ENCODE peak calls at places on chromosome 7, in nine cellular contexts. G is AG09309; U is spleen; C is B cell; I is type B pancreatic cell; M is A673; N is IMR-90; H is adrenal gland; T is CD4-positive, alpha-beta T cell. A is an unnamed sample.

GRCh38 chr7:84824057-84824651 is 362.7 kb downstream of the SEMA3D start:
- DNase-seq in H (no peak), G (no peak), I (no peak), U (no peak), N (no peak), M (no peak), C (no peak), T (no peak), A (no peak)

GRCh38 chr7:129933627-129934026 is 19.1 kb downstream of the UBE2H start:
- DNase-seq in G (no peak), M (no peak), I (no peak), H (no peak), U (no peak), T (no peak), C (no peak), N (no peak), A (no peak)

GRCh38 chr7:1597361-1597760 is 27.5 kb upstream of the PSMG3 start:
- DNase-seq in M (no peak), T (no peak), N (no peak), I (no peak), U (no peak), H (no peak), C (no peak), G (no peak), A (no peak)

GRCh38 chr7:121563177-121563576 is 167.1 kb upstream of the FAM3C start:
- DNase-seq in T (no peak), H (no peak), G (no peak), C (no peak), U (no peak), M (peak), N (no peak), I (no peak), A (no peak)

GRCh38 chr7:1693419-1693990 is 23.4 kb downstream of the ELFN1 start:
- DNase-seq in I (peak), M (no peak), H (no peak), T (no peak), G (no peak), N (no peak), U (peak), C (peak), A (no peak)

GRCh38 chr7:18778594-18778993 is 283.0 kb downstream of the HDAC9 start:
- DNase-seq in M (no peak), H (no peak), U (no peak), I (no peak), T (no peak), C (no peak), N (peak), G (peak), A (no peak)

GRCh38 chr7:111855161-111855841 is 293.0 kb upstream of the IMMP2L start:
- DNase-seq in G (peak), H (peak), N (peak), I (no peak), U (no peak), M (peak), C (no peak), T (no peak), A (peak)

GRCh38 chr7:143210541-143210940 is 11.3 kb upstream of the TAS2R40 start:
- DNase-seq in C (no peak), I (no peak), U (no peak), H (no peak), T (no peak), N (no peak), G (no peak), M (no peak), A (no peak)

GRCh38 chr7:140902305-140902953 is 22.3 kb downstream of the BRAF start:
- DNase-seq in T (no peak), U (no peak), M (no peak), H (no peak), C (no peak), I (no peak), G (no peak), N (no peak), A (no peak)

DNA sequence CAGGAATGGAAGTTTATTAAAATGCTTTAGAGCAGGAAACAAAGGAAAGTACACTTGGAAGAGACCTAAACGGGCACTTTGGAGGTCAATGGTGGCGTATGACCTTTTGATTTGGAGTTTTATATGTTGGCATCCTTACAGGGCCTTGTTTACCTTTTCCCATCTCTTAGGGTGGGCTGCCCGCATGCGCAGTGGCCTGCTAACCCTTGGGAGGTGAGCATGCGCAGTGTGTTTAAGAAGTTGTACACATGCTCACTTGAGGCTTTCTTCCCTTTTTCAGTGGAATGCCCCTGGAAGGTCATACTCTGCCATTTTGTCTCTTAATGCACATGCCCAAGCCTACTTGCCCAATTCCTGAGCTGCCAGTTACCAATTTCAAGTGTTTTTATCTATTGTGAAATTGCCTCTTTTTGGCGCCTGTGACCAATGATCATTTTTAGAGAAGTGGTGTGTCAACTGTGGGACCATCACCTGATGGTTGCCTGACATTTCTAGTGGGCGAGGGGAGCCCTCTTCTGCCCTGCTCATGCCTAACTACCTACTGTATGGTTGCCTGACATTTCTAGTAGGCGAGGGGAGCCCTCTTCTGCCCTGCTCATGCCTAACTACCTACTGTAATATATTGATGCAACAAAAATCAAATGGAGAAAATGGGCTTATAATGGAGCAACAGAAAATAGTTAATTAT is 138.0 kb downstream of the PPP1R9A start:
- DNase-seq in M (peak), U (no peak), H (no peak), I (no peak), N (no peak), C (no peak), T (no peak), G (no peak), A (no peak)
- TF ChIP-seq CTCF in M (peak), U (no peak), H (no peak), I (no peak), N (no peak), C (no peak), T (no peak), G (peak), A (peak)

GRCh38 chr7:44257618-44258422 is 57.0 kb downstream of the YKT6 start:
- DNase-seq in T (peak), C (peak), U (peak), H (peak), N (peak), G (peak), I (no peak), M (peak), A (no peak)
- TF ChIP-seq CTCF in T (no peak), C (no peak), U (peak), H (no peak), N (peak), G (no peak), I (no peak), M (no peak), A (no peak)

GRCh38 chr7:42274052-42274451 is 37.0 kb upstream of the GLI3 start:
- DNase-seq in M (no peak), H (no peak), I (no peak), C (no peak), U (no peak), G (no peak), N (peak), T (no peak), A (no peak)

GRCh38 chr7:42269161-42269560 is 32.2 kb upstream of the GLI3 start:
- DNase-seq in U (no peak), T (no peak), H (no peak), G (no peak), M (peak), N (no peak), I (no peak), C (no peak), A (no peak)

GRCh38 chr7:42278360-42278759 is 41.4 kb upstream of the GLI3 start:
- DNase-seq in I (no peak), G (no peak), N (no peak), H (no peak), M (no peak), T (no peak), C (no peak), U (no peak), A (no peak)

GRCh38 chr7:42272793-42273665 is 36.0 kb upstream of the GLI3 start:
- DNase-seq in T (no peak), N (peak), M (peak), G (peak), U (no peak), H (no peak), I (no peak), C (no peak), A (no peak)
- TF ChIP-seq CTCF in T (no peak), N (peak), M (peak), G (peak), U (no peak), H (no peak), I (peak), C (no peak), A (peak)

GRCh38 chr7:29764227-29764626 is 42.1 kb upstream of the WIPF3 start:
- DNase-seq in H (no peak), I (no peak), T (no peak), N (no peak), C (no peak), G (no peak), M (peak), U (no peak), A (no peak)
- TF ChIP-seq CTCF in H (no peak), I (peak), T (no peak), N (no peak), C (no peak), G (no peak), M (peak), U (no peak), A (no peak)

GRCh38 chr7:137096607-137097006 is 228.2 kb downstream of the CHRM2 start:
- DNase-seq in H (no peak), G (no peak), M (no peak), T (no peak), U (no peak), I (no peak), N (peak), C (no peak), A (no peak)

GRCh38 chr7:137086896-137087295 is 218.4 kb downstream of the CHRM2 start:
- DNase-seq in G (no peak), U (no peak), C (no peak), H (no peak), M (no peak), I (no peak), T (no peak), N (no peak), A (no peak)

GRCh38 chr7:137093198-137093597 is 224.7 kb downstream of the CHRM2 start:
- DNase-seq in U (no peak), H (no peak), G (no peak), I (no peak), C (no peak), N (no peak), T (no peak), M (no peak), A (no peak)

GRCh38 chr7:137097111-137097510 is 228.7 kb downstream of the CHRM2 start:
- DNase-seq in H (no peak), M (no peak), C (no peak), T (no peak), I (no peak), G (no peak), N (peak), U (no peak), A (no peak)

DNA sequence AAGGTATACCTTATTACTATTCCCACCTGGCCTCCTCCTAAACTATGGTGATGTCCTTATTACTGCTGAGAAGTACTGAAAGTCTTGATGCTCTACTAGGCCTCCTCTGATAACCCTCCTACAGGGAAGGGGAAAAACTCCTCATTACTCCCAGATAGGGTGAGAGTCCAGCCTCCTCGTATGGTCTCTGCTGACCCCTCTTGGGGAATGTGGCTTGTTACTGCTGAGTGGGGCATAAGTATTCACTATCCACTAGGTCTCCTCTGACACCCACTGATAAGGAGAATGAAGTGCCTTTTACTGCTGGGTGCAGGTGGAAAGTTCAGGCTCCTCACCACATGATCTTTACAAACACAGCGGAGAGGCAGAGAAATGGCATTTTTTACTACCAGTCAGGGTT is 222.9 kb downstream of the CHRM2 start:
- DNase-seq in N (no peak), M (peak), C (no peak), H (no peak), U (no peak), I (no peak), G (no peak), T (no peak), A (no peak)
- TF ChIP-seq CTCF in N (peak), M (peak), C (no peak), H (no peak), U (no peak), I (peak), G (peak), T (no peak), A (peak)

GRCh38 chr7:137474627-137475026 is 131.1 kb upstream of the PTN start:
- DNase-seq in C (no peak), M (no peak), T (no peak), H (no peak), G (no peak), N (no peak), I (no peak), U (no peak), A (no peak)

GRCh38 chr7:137475966-137476365 is 132.4 kb upstream of the PTN start:
- DNase-seq in H (no peak), T (no peak), C (no peak), N (no peak), I (no peak), G (no peak), M (no peak), U (no peak), A (no peak)

GRCh38 chr7:137469191-137469811 is 125.8 kb upstream of the PTN start:
- DNase-seq in T (no peak), G (no peak), H (no peak), C (no peak), I (no peak), U (no peak), N (no peak), M (no peak), A (no peak)

GRCh38 chr7:137469858-137470257 is 126.3 kb upstream of the PTN start:
- DNase-seq in U (no peak), H (no peak), T (no peak), G (no peak), I (no peak), C (no peak), M (no peak), N (no peak), A (no peak)

GRCh38 chr7:137471128-137471527 is 127.6 kb upstream of the PTN start:
- DNase-seq in H (no peak), C (no peak), T (no peak), G (no peak), M (no peak), I (no peak), U (no peak), N (no peak), A (no peak)
- TF ChIP-seq CTCF in H (no peak), C (no peak), T (no peak), G (no peak), M (no peak), I (no peak), U (no peak), N (no peak), A (no peak)

GRCh38 chr7:27564881-27565482 is 97.7 kb downstream of the HIBADH start:
- DNase-seq in C (no peak), G (no peak), T (no peak), I (no peak), U (no peak), M (no peak), H (no peak), N (no peak), A (no peak)

GRCh38 chr7:27555670-27556069 is 107.0 kb downstream of the HIBADH start:
- DNase-seq in H (no peak), U (no peak), G (no peak), T (no peak), M (no peak), C (no peak), N (no peak), I (no peak), A (no peak)

GRCh38 chr7:27554826-27555225 is 107.9 kb downstream of the HIBADH start:
- DNase-seq in T (no peak), N (no peak), C (no peak), G (no peak), I (no peak), H (no peak), M (no peak), U (no peak), A (no peak)

DNA sequence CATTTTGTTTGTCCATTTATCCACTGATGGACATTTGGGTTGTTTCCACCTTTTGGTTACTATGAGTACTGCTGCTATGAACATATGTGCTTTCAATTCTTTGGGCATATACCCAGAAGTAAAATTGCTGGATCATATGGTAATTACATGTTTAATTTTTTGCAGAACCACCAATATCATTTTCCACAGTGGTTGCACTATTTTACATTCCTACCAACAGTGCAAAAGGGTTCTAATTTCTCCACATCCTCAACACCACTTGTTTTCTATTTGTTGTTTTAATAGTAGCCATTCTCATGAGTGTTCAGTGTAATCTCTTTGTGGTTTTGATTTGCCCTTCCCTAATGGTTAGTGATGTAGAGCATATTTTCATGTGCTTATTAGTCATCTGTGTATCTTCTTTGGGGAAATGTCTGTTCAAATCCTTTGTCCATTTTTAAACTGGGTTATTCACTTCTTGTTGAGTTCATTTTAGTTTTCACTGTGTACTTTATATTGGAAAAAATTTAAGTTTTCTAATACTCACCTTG is 101.9 kb downstream of the HIBADH start:
- DNase-seq in M (no peak), N (peak), I (no peak), G (peak), U (no peak), H (no peak), C (no peak), T (no peak), A (peak)
- TF ChIP-seq CTCF in M (no peak), N (no peak), I (no peak), G (peak), U (no peak), H (no peak), C (no peak), T (no peak), A (peak)